ENCODE peak calls at places on chromosomes 5 and 9, in five cellular contexts. X is lung, P is A549, H is stomach, G is sigmoid colon. Q is an unnamed sample.

GRCh38 chr5:106876665-106877194 is 794.0 kb downstream of the EFNA5 start:
- DNase-seq in X (no peak), H (no peak), P (peak), G (no peak), Q (no peak)

GRCh38 chr5:170634236-170634990 is 130.6 kb downstream of the KCNIP1 start:
- DNase-seq in G (peak), H (no peak), P (no peak), X (no peak), Q (no peak)

GRCh38 chr9:9004844-9005243 is 1205.3 kb upstream of the DMAC1 start:
- DNase-seq in P (no peak), G (no peak), X (no peak), H (no peak), Q (no peak)

GRCh38 chr5:38751103-38751502 is 94.7 kb upstream of the OSMR start:
- DNase-seq in G (no peak), P (no peak), X (no peak), H (no peak), Q (no peak)

GRCh38 chr5:127887282-127887681 is 184.1 kb downstream of the CCDC192 start:
- DNase-seq in X (no peak), P (peak), G (no peak), H (no peak), Q (no peak)

GRCh38 chr5:14251733-14252132 is 108.6 kb downstream of the TRIO start:
- DNase-seq in P (no peak), X (no peak), H (no peak), G (no peak), Q (no peak)

GRCh38 chr5:155871623-155872022 is 455.3 kb upstream of the SGCD start:
- DNase-seq in X (no peak), P (no peak), H (no peak), G (no peak), Q (no peak)

GRCh38 chr9:129875181-129875611 is 39.9 kb downstream of the USP20 start:
- DNase-seq in G (no peak), H (no peak), P (no peak), X (no peak), Q (no peak)

GRCh38 chr5:135229122-135229521 is 169.9 kb downstream of the MACROH2A1 start:
- DNase-seq in H (no peak), P (no peak), X (no peak), G (no peak), Q (no peak)

GRCh38 chr9:98807070-98807810 is at the start of gene GALNT12:
- DNase-seq in H (peak), G (peak), P (peak), X (no peak), Q (no peak)

GRCh38 chr9:5500441-5501235 is 9.7 kb upstream of the PDCD1LG2 start:
- DNase-seq in H (no peak), P (no peak), X (no peak), G (no peak), Q (peak)

GRCh38 chr5:65809817-65810531 is 88.0 kb downstream of the NLN start:
- DNase-seq in P (peak), X (no peak), G (no peak), H (peak), Q (peak)

GRCh38 chr9:88852794-88853193 is 138.5 kb upstream of the S1PR3 start:
- DNase-seq in P (peak), X (no peak), G (no peak), H (no peak), Q (peak)

GRCh38 chr5:124451721-124452383 is 294.6 kb downstream of the ZNF608 start:
- DNase-seq in G (no peak), H (no peak), P (no peak), X (no peak), Q (no peak)

GRCh38 chr5:56377573-56377972 is 144.4 kb upstream of the ANKRD55 start:
- DNase-seq in P (no peak), H (no peak), G (no peak), X (no peak), Q (no peak)

GRCh38 chr5:6365142-6365976 is 13.0 kb downstream of the MED10 start:
- DNase-seq in H (peak), X (no peak), P (no peak), G (no peak), Q (peak)

GRCh38 chr9:108271646-108272349 is 584.0 kb downstream of the ACTL7B start:
- DNase-seq in X (no peak), H (peak), G (no peak), P (peak), Q (peak)

GRCh38 chr5:2724831-2725230 is 26.6 kb downstream of the IRX2 start:
- DNase-seq in H (no peak), P (no peak), G (peak), X (no peak), Q (no peak)

GRCh38 chr5:7392401-7393024 is 3.4 kb upstream of the ADCY2 start:
- DNase-seq in H (no peak), X (no peak), P (peak), G (no peak), Q (no peak)

GRCh38 chr5:42715791-42716190 is 40.8 kb upstream of the CCDC152 start:
- DNase-seq in G (no peak), H (no peak), X (no peak), P (no peak), Q (peak)

GRCh38 chr5:174825587-174825986 is 101.2 kb downstream of the MSX2 start:
- DNase-seq in G (no peak), P (no peak), X (no peak), H (no peak), Q (peak)

GRCh38 chr5:175579742-175580432 is 78.0 kb upstream of the HRH2 start:
- DNase-seq in H (no peak), X (no peak), P (no peak), G (no peak), Q (no peak)

GRCh38 chr5:173615884-173616576 is 420 bp downstream of the BOD1 start:
- DNase-seq in H (peak), P (peak), X (peak), G (peak), Q (peak)

DNA sequence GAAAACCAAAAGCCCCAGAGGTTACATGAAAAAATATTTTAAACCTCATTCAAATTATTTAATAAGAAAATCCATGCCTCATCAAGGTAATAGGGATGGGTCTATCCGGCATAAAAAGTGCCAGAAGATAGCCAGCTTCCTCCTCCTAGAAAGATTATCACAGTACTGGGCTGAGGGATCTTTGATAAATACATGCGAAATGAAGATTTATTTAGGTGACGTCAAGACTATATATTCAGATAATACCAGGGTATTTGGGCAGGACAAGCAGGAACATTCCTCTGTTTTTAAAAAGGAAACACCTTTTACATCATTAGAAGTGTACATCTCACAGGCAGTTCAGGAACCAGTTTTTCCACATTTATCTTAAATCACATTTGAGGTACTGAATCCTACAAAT is 124.5 kb upstream of the SLCO6A1 start:
- DNase-seq in P (no peak), H (no peak), G (no peak), X (no peak), Q (no peak)
- H3K27ac ChIP-seq in P (no peak), H (no peak), G (no peak), X (no peak), Q (no peak)

DNA sequence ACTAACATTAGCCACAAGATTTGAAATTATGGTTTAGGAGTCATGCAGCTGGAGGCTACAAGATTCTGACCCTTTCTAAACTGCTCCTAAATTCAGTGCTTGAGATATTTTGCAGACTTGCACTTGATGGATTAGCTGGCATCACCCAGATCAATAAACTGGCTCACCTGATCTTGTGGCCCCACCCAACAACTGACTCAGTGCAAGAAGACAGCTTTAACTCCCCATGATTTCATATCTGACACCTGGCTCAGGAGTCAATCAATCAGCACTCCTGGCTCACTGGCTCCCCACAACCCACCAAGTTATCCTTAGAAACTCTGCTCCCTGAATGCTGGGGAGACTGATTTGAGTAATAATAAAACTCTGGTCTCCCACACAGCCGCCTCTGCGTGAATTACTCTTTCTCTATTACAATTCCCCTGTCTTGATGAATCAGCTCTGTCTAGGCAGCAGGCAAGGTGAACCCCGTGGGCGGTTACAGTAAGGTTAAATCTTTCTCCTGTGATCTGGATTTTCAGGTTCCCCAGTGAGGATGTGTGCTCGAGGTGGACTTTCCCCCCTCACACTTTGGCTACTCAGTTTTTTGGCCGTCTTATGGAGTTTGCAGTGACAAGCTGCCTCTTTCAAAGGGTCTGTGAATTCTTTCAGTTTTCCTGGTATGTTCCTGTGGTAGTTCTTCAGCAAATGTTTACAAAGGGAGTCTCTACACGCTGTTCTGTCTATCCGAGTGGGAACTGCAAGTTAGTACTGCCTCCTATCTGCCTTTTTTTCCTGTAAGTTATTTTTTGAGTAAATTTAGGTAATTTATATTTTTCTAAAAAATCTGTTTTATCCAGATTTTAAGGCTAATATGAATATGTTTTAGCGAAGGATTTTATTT is 500.1 kb upstream of the NUDT12 start:
- DNase-seq in G (no peak), H (no peak), X (no peak), P (no peak), Q (no peak)
- TF ChIP-seq CTCF in G (no peak), H (no peak), X (no peak), P (no peak), Q (no peak)

GRCh38 chr5:1088031-1088430 is 23.8 kb downstream of the SLC12A7 start:
- DNase-seq in G (no peak), H (no peak), P (no peak), X (no peak), Q (no peak)

GRCh38 chr5:1091632-1092031 is 20.2 kb downstream of the SLC12A7 start:
- DNase-seq in P (no peak), H (no peak), G (no peak), X (no peak), Q (no peak)

GRCh38 chr5:1090538-1090937 is 21.3 kb downstream of the SLC12A7 start:
- DNase-seq in P (no peak), H (no peak), G (no peak), X (no peak), Q (no peak)

GRCh38 chr5:1088726-1089125 is 23.1 kb downstream of the SLC12A7 start:
- DNase-seq in P (no peak), G (no peak), X (no peak), H (no peak), Q (no peak)

GRCh38 chr5:1089621-1090040 is 22.2 kb downstream of the SLC12A7 start:
- DNase-seq in P (no peak), X (no peak), G (no peak), H (no peak), Q (no peak)
- H3K27ac ChIP-seq in P (no peak), X (peak), G (no peak), H (no peak), Q (no peak)

GRCh38 chr5:53337827-53338226 is 142.6 kb upstream of the FST start:
- DNase-seq in G (no peak), X (no peak), P (no peak), H (no peak), Q (no peak)

GRCh38 chr5:53331463-53331862 is 149.0 kb upstream of the FST start:
- DNase-seq in X (no peak), P (peak), G (no peak), H (no peak), Q (peak)

GRCh38 chr5:53333160-53333559 is 147.3 kb upstream of the FST start:
- DNase-seq in H (no peak), X (no peak), G (no peak), P (no peak), Q (no peak)

GRCh38 chr5:53334431-53334941 is 145.9 kb upstream of the FST start:
- DNase-seq in H (no peak), G (no peak), X (no peak), P (no peak), Q (no peak)

GRCh38 chr5:53335115-53335514 is 145.3 kb upstream of the FST start:
- DNase-seq in X (no peak), H (no peak), G (no peak), P (peak), Q (no peak)
- TF ChIP-seq CTCF in X (no peak), H (no peak), G (no peak), P (no peak), Q (peak)

DNA sequence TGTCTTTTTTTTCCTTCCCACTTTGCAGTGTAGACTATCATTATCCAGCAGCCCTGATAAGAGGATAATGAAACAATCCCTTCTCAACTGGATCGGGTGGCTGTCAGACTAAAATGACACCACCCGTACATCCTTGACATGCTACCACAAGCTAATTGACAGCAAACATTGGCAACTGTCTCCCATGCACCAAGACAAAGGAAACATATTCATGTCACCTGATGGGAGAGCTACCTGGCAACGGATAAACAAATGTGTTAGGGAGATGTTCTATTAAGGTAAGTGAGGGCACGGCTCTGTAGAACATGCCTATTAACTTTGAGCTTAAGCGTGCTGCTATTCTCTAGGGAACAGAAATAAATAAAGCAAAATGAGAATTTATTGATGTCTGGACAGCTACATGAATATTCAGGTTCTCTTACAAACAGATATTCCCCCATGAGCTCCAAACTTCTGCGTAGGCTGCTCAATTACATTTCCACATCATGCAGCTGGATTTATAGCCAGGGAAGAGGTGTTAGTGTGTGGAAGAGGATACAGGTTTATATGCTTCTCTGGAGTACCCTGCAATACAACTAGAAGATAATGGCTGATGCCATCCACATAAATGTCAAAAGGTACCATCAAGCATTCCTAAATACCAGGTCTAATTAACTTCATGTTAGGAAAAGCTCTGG is 361.5 kb upstream of the RFX3 start:
- DNase-seq in G (no peak), X (no peak), P (no peak), H (no peak), Q (no peak)
- H3K27ac ChIP-seq in G (no peak), X (no peak), P (no peak), H (no peak), Q (no peak)

DNA sequence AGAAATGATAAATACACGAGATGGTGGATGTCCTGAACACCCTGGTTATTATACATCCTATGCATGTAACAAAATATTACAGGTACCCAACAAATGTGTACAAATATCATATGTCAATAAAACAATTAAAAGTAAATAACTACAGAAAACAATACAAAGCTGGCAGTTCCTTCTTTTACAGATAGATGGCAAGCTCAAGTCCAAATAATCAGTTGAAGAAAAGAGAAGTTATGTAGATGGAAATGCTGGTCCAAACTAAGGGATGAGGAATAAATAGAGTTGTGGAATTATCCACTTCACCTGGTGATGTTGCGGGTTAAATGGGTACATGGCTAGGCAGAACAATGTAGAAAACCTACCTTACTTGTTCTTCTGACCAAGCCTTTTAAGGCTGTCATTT is 79.4 kb downstream of the PALM2AKAP2 start:
- DNase-seq in H (no peak), P (no peak), X (no peak), G (no peak), Q (no peak)
- TF ChIP-seq CTCF in H (no peak), P (no peak), X (no peak), G (no peak), Q (peak)